ENCODE peak calls at places on chromosomes 11 and 22, in four cellular contexts. M, R, X and W are unnamed samples.

GRCh38 chr11:87967459-87967858 is 207.8 kb downstream of the RAB38 start:
- DNase-seq in M (no peak), R (no peak), X (no peak), W (no peak)

GRCh38 chr11:65291613-65292012 is 23.1 kb upstream of the CDC42EP2 start:
- DNase-seq in M (peak), R (no peak), X (no peak), W (peak)

GRCh38 chr22:38172489-38173155 is 9.0 kb downstream of the PLA2G6 start:
- DNase-seq in M (peak), R (no peak), X (no peak), W (peak)

GRCh38 chr22:49586873-49587272 is 240.8 kb downstream of the BRD1 start:
- DNase-seq in M (no peak), R (no peak), X (no peak), W (no peak)

GRCh38 chr11:23875407-23875950 is 621.4 kb upstream of the LUZP2 start:
- DNase-seq in M (no peak), R (no peak), X (no peak), W (peak)

GRCh38 chr11:67265633-67266423 is 445 bp upstream of the GRK2 start:
- DNase-seq in M (peak), R (peak), X (peak), W (peak)

GRCh38 chr11:32830413-32830738 is 649 bp downstream of the PRRG4 start:
- DNase-seq in M (peak), R (no peak), X (no peak), W (no peak)

GRCh38 chr22:25630446-25630845 is 66.0 kb downstream of the GRK3 start:
- DNase-seq in M (no peak), R (no peak), X (no peak), W (no peak)

GRCh38 chr11:64762916-64763803 is 3.4 kb upstream of the PYGM start:
- DNase-seq in M (no peak), R (no peak), X (peak), W (peak)

GRCh38 chr22:39254789-39255298 is 10.1 kb upstream of the PDGFB start:
- DNase-seq in M (no peak), R (no peak), X (no peak), W (peak)

GRCh38 chr22:28034760-28035401 is 115.8 kb upstream of the PITPNB start:
- DNase-seq in M (no peak), R (no peak), X (peak), W (peak)

GRCh38 chr22:50046019-50046415 is 12.1 kb downstream of the TTLL8 start:
- DNase-seq in M (no peak), R (no peak), X (no peak), W (no peak)

GRCh38 chr22:41034741-41035140 is 57.7 kb upstream of the EP300 start:
- DNase-seq in M (no peak), R (no peak), X (no peak), W (no peak)

GRCh38 chr22:28075260-28075981 is 156.4 kb upstream of the PITPNB start:
- DNase-seq in M (peak), R (peak), X (peak), W (peak)

GRCh38 chr22:23537421-23537820 is 42.7 kb downstream of the IGLL1 start:
- DNase-seq in M (no peak), R (no peak), X (no peak), W (no peak)

GRCh38 chr11:134844838-134845237 is 432.8 kb upstream of the B3GAT1 start:
- DNase-seq in M (no peak), R (no peak), X (no peak), W (no peak)

GRCh38 chr11:34529643-34530042 is 16.0 kb upstream of the ELF5 start:
- DNase-seq in M (no peak), R (no peak), X (no peak), W (no peak)

GRCh38 chr22:25201557-25202273 is 2.1 kb downstream of the CRYBB3 start:
- DNase-seq in M (no peak), R (no peak), X (no peak), W (no peak)

GRCh38 chr11:110991621-110992355 is 253.7 kb upstream of the POU2AF2 start:
- DNase-seq in M (no peak), R (no peak), X (no peak), W (no peak)

GRCh38 chr11:2178906-2179494 is 7.4 kb upstream of the TH start:
- DNase-seq in M (peak), R (no peak), X (no peak), W (peak)

GRCh38 chr22:50306753-50307749 is at the start of gene PLXNB2:
- DNase-seq in M (peak), R (peak), X (peak), W (peak)

GRCh38 chr11:57544566-57544965 is 7.2 kb downstream of the SMTNL1 start:
- DNase-seq in M (no peak), R (no peak), X (no peak), W (no peak)

GRCh38 chr11:102546923-102547471 is 16.4 kb upstream of the MMP7 start:
- DNase-seq in M (no peak), R (no peak), X (no peak), W (no peak)

GRCh38 chr22:38243007-38243775 is 29.6 kb downstream of the TMEM184B start:
- DNase-seq in M (peak), R (no peak), X (no peak), W (peak)

GRCh38 chr11:74839971-74840370 is 91.3 kb downstream of the RNF169 start:
- DNase-seq in M (no peak), R (no peak), X (peak), W (no peak)

GRCh38 chr11:67289651-67290479 is 762 bp downstream of the ANKRD13D start:
- DNase-seq in M (no peak), R (no peak), X (no peak), W (no peak)

GRCh38 chr22:46036558-46037408 is 59.8 kb upstream of the WNT7B start:
- DNase-seq in M (peak), R (peak), X (peak), W (no peak)

GRCh38 chr11:65695459-65696241 is 16.4 kb upstream of the KAT5 start:
- DNase-seq in M (peak), R (no peak), X (no peak), W (no peak)

GRCh38 chr22:35178446-35178845 is 78.8 kb upstream of the HMGXB4 start:
- DNase-seq in M (no peak), R (no peak), X (no peak), W (no peak)

GRCh38 chr11:66936326-66936725 is 21.9 kb downstream of the PC start:
- DNase-seq in M (peak), R (no peak), X (no peak), W (peak)

GRCh38 chr11:12995211-12995610 is 13.9 kb upstream of the RASSF10 start:
- DNase-seq in M (no peak), R (no peak), X (peak), W (no peak)

GRCh38 chr22:38075961-38076360 is 8.0 kb downstream of the SLC16A8 start:
- DNase-seq in M (no peak), R (no peak), X (no peak), W (no peak)

GRCh38 chr11:16410479-16410878 is 54.1 kb upstream of the SOX6 start:
- DNase-seq in M (no peak), R (no peak), X (no peak), W (no peak)

GRCh38 chr11:47127213-47127612 is 49.5 kb downstream of the ARFGAP2 start:
- DNase-seq in M (no peak), R (no peak), X (no peak), W (no peak)

GRCh38 chr11:69828971-69829344 is 9.7 kb upstream of the FGF3 start:
- DNase-seq in M (no peak), R (no peak), X (no peak), W (no peak)

GRCh38 chr11:94734563-94735275 is 33.4 kb upstream of the AMOTL1 start:
- DNase-seq in M (no peak), R (no peak), X (no peak), W (no peak)

GRCh38 chr11:94738746-94739145 is 29.4 kb upstream of the AMOTL1 start:
- DNase-seq in M (no peak), R (no peak), X (no peak), W (no peak)

GRCh38 chr11:94735907-94736306 is 32.2 kb upstream of the AMOTL1 start:
- DNase-seq in M (no peak), R (no peak), X (no peak), W (no peak)

GRCh38 chr11:94739331-94739730 is 28.8 kb upstream of the AMOTL1 start:
- DNase-seq in M (no peak), R (no peak), X (no peak), W (no peak)

GRCh38 chr11:94737171-94737611 is 31.0 kb upstream of the AMOTL1 start:
- DNase-seq in M (peak), R (no peak), X (no peak), W (peak)
- TF ChIP-seq MAZ in M (no peak), R (no peak), X (no peak), W (no peak)

GRCh38 chr22:20033045-20033706 is 12.3 kb downstream of the TANGO2 start:
- DNase-seq in M (no peak), R (no peak), X (no peak), W (no peak)

GRCh38 chr22:20034143-20034542 is 13.2 kb downstream of the TANGO2 start:
- DNase-seq in M (no peak), R (no peak), X (no peak), W (no peak)

GRCh38 chr22:20029550-20030225 is 8.8 kb downstream of the TANGO2 start:
- DNase-seq in M (no peak), R (no peak), X (no peak), W (no peak)

GRCh38 chr22:20031732-20032406 is 11.0 kb downstream of the TANGO2 start:
- DNase-seq in M (no peak), R (no peak), X (no peak), W (no peak)

GRCh38 chr22:20032407-20032991 is 11.6 kb downstream of the TANGO2 start:
- DNase-seq in M (no peak), R (no peak), X (no peak), W (no peak)
- TF ChIP-seq MAZ in M (no peak), R (no peak), X (no peak), W (no peak)

GRCh38 chr11:19116971-19117759 is at the start of gene ZDHHC13:
- DNase-seq in M (peak), R (peak), X (peak), W (peak)

GRCh38 chr11:19121646-19122045 is 4.7 kb downstream of the ZDHHC13 start:
- DNase-seq in M (no peak), R (no peak), X (no peak), W (peak)

GRCh38 chr11:19117760-19118097 is 761 bp downstream of the ZDHHC13 start:
- DNase-seq in M (no peak), R (no peak), X (no peak), W (peak)

GRCh38 chr11:19111809-19112208 is 5.2 kb upstream of the ZDHHC13 start:
- DNase-seq in M (no peak), R (no peak), X (no peak), W (no peak)

GRCh38 chr11:19116315-19116970 is 525 bp upstream of the ZDHHC13 start:
- DNase-seq in M (no peak), R (no peak), X (no peak), W (no peak)
- TF ChIP-seq MAZ in M (no peak), R (no peak), X (no peak), W (no peak)

GRCh38 chr22:26887456-26887855 is 230.1 kb downstream of the MIAT start:
- DNase-seq in M (no peak), R (no peak), X (no peak), W (peak)
- TF ChIP-seq MAZ in M (no peak), R (no peak), X (no peak), W (no peak)

DNA sequence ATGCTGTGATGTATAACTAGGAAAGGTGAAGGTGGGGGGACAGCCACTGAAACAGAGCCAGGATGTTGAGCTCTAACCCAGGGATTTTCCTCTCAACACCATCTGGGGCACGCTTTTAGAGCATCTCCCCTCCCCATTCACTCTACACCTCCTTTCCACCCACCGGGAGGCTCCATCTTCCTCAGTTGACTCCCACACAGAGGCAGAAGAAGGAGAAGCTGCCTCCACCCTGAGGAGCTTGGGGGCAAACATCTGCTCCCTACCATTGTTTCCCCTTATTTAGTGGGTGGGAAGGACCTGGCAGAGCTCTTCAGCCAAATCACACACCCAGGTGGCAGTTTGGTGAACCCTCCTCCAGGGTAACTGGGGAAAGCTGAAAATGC is 50.0 kb upstream of the ADA2 start:
- DNase-seq in M (no peak), R (no peak), X (no peak), W (no peak)
- TF ChIP-seq MAZ in M (no peak), R (no peak), X (no peak), W (no peak)

GRCh38 chr22:33255781-33256180 is 197.6 kb upstream of the SYN3 start:
- DNase-seq in M (no peak), R (no peak), X (no peak), W (no peak)
- TF ChIP-seq MAZ in M (no peak), R (no peak), X (no peak), W (no peak)

GRCh38 chr22:42688914-42689275 is 31.8 kb downstream of the A4GALT start:
- DNase-seq in M (no peak), R (no peak), X (no peak), W (no peak)
- TF ChIP-seq MAZ in M (no peak), R (no peak), X (no peak), W (no peak)

GRCh38 chr22:33382427-33382826 is 324.2 kb upstream of the SYN3 start:
- DNase-seq in M (no peak), R (no peak), X (no peak), W (no peak)

GRCh38 chr22:33386270-33386669 is 328.1 kb upstream of the SYN3 start:
- DNase-seq in M (no peak), R (no peak), X (no peak), W (no peak)

GRCh38 chr22:33389927-33390326 is 331.7 kb upstream of the SYN3 start:
- DNase-seq in M (no peak), R (no peak), X (no peak), W (peak)

GRCh38 chr22:33381531-33382406 is 323.6 kb upstream of the SYN3 start:
- DNase-seq in M (no peak), R (no peak), X (peak), W (no peak)

DNA sequence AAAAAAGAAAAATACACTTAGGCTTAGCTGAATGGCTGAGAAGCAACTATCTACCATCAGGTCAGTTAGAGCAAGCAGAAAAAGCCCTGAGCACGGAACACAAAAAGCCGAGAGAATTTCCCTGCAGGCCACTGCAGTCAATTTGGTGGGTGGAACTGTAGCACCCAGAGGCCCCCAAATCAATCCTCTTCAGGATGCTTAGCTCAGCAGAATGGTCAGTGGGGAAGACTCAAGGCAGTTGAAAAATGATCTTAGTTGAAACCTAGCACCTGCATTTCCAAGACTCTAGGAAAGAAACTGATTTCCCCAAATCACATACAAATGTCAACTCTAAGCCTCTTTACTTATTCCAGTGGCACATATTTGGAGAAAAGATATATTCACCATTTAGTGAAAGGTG is 327.4 kb upstream of the SYN3 start:
- DNase-seq in M (no peak), R (no peak), X (no peak), W (no peak)
- TF ChIP-seq MAZ in M (no peak), R (no peak), X (no peak), W (no peak)